ENCODE peak calls at places on chromosome 12, in eight cellular contexts. I is RCC 7860, L is AG08395, R is GF-D8, E is HepG2, C is IMR-90, X is astrocyte of the spinal cord, B is AG04450. O is an unnamed sample.

GRCh38 chr12:95718001-95718400 is 72.6 kb downstream of the NTN4 start:
- DNase-seq in X (no peak), B (no peak), L (no peak), E (no peak), I (no peak), R (no peak), C (no peak), O (no peak)

GRCh38 chr12:10705655-10706054 is 17.5 kb downstream of the YBX3 start:
- DNase-seq in X (peak; percentile 40), B (no peak), R (no peak), E (no peak), I (no peak), L (peak; percentile 41), C (peak; percentile 55), O (no peak)

GRCh38 chr12:4579305-4580097 is 17.5 kb downstream of the DYRK4 start:
- DNase-seq in E (peak; percentile 17), R (peak; percentile 13), L (peak; percentile 14), I (peak; percentile 6), C (peak; percentile 13), B (no peak), X (no peak), O (no peak)

GRCh38 chr12:104357431-104357952 is 54.0 kb downstream of the EID3 start:
- DNase-seq in I (no peak), E (no peak), B (no peak), C (peak; percentile 80), X (no peak), R (no peak), L (peak; percentile 45), O (no peak)

GRCh38 chr12:120249266-120249874 is 16.2 kb downstream of the PXN start:
- DNase-seq in E (no peak), I (no peak), B (no peak), R (no peak), C (no peak), L (no peak), X (no peak), O (no peak)

GRCh38 chr12:54338682-54339296 is 13.9 kb downstream of the COPZ1 start:
- DNase-seq in C (peak; percentile 56), B (no peak), R (no peak), E (no peak), X (peak; percentile 67), I (no peak), L (no peak), O (no peak)

GRCh38 chr12:69510176-69510827 is 40.1 kb downstream of the FRS2 start:
- DNase-seq in R (no peak), X (no peak), B (no peak), E (no peak), I (no peak), L (no peak), C (no peak), O (no peak)

GRCh38 chr12:10205251-10205807 is 7.3 kb upstream of the GABARAPL1 start:
- DNase-seq in C (peak; percentile 53), E (no peak), R (no peak), I (no peak), B (no peak), L (peak; percentile 19), X (no peak), O (no peak)

GRCh38 chr12:95593266-95593871 is 42.1 kb upstream of the USP44 start:
- DNase-seq in I (no peak), C (no peak), X (no peak), B (no peak), L (no peak), E (no peak), R (no peak), O (no peak)

GRCh38 chr12:28240853-28241252 is 50.6 kb downstream of the CCDC91 start:
- DNase-seq in E (no peak), I (no peak), R (no peak), L (no peak), X (no peak), B (no peak), C (no peak), O (no peak)

GRCh38 chr12:92094751-92095161 is 50.9 kb downstream of the BTG1 start:
- DNase-seq in I (no peak), B (no peak), X (peak; percentile 45), L (no peak), E (no peak), C (peak; percentile 30), R (no peak), O (no peak)

O was measured in amniotic stem cell.